ENCODE peak calls at places on chromosomes 4 and X, in nine cellular contexts. U is astrocyte of the spinal cord; B is iPS-NIHi11; F is GM12864; J is NCI-H2029; G is stimulated activated CD4-positive, alpha-beta T cell treated with anti-CD3 and anti-CD28 coated beads, Interleukin-1b, Interleukin-23, amount 100 ng/mL, for 1 hour; N is DMS153; O is C1 segment of cervical spinal cord; W is suprapubic skin. X is an unnamed sample.

GRCh38 chr4:117641519-117641918 is 392.8 kb upstream of the NDST3 start:
- DNase-seq in J (no peak), F (no peak), W (no peak), U (no peak), O (no peak), N (no peak), G (no peak), B (no peak), X (no peak)

GRCh38 chr4:65546882-65547281 is 123.4 kb downstream of the EPHA5 start:
- DNase-seq in G (no peak), U (no peak), F (no peak), W (no peak), N (no peak), O (no peak), B (no peak), J (no peak), X (no peak)

GRCh38 chr4:122898370-122899150 is 23.8 kb downstream of the NUDT6 start:
- DNase-seq in F (no peak), N (no peak), O (no peak), U (peak; percentile 93), B (peak; percentile 21), G (no peak), J (no peak), W (no peak), X (no peak)

GRCh38 chr4:174066806-174067205 is 216.7 kb downstream of the FBXO8 start:
- DNase-seq in F (no peak), J (no peak), G (no peak), U (no peak), N (no peak), B (no peak), O (no peak), W (no peak), X (no peak)

GRCh38 chrX:9064694-9065093 is 30.8 kb upstream of the FAM9B start:
- DNase-seq in W (no peak), B (no peak), N (no peak), U (no peak), O (no peak), F (no peak), G (no peak), J (no peak), X (no peak)

GRCh38 chrX:38692961-38693360 is 108.3 kb upstream of the MID1IP1 start:
- DNase-seq in B (no peak), G (no peak), W (no peak), N (no peak), F (no peak), U (no peak), J (no peak), O (no peak), X (no peak)

GRCh38 chr4:176499518-176499917 is 179.8 kb downstream of the SPCS3 start:
- DNase-seq in G (no peak), O (no peak), N (no peak), W (no peak), J (no peak), U (peak; percentile 59), B (no peak), F (no peak), X (no peak)

GRCh38 chrX:131792789-131793462 is 230.2 kb upstream of the STK26 start:
- DNase-seq in W (no peak), N (no peak), U (peak; percentile 93), B (peak; percentile 9), O (no peak), J (no peak), F (no peak), G (no peak), X (no peak)

GRCh38 chrX:2784026-2784425 is 32.2 kb downstream of the XG start:
- DNase-seq in B (no peak), J (no peak), O (no peak), W (no peak), U (no peak), N (no peak), G (no peak), F (no peak), X (no peak)

GRCh38 chr4:134201216-134202098 is at the start of gene PABPC4L:
- DNase-seq in O (no peak), G (no peak), J (no peak), B (peak; percentile 76), U (peak; percentile 77), W (no peak), N (no peak), F (no peak), X (peak; percentile 86)

GRCh38 chrX:137915466-137915865 is 349.5 kb downstream of the ZIC3 start:
- DNase-seq in U (no peak), B (no peak), W (no peak), J (no peak), G (no peak), N (no peak), F (no peak), O (no peak), X (no peak)

GRCh38 chrX:149006235-149006634 is 498.9 kb downstream of the IDS start:
- DNase-seq in W (no peak), O (no peak), J (no peak), F (no peak), B (no peak), N (no peak), U (no peak), G (no peak), X (no peak)

GRCh38 chr4:22237155-22237751 is 278.6 kb downstream of the ADGRA3 start:
- DNase-seq in O (no peak), J (no peak), U (no peak), B (peak; percentile 83), W (no peak), F (no peak), G (no peak), N (peak; percentile 60), X (no peak)

GRCh38 chr4:63430105-63430504 is 979.1 kb downstream of the TECRL start:
- DNase-seq in U (no peak), G (no peak), F (no peak), N (no peak), J (no peak), O (no peak), B (no peak), W (no peak), X (no peak)

GRCh38 chrX:30948626-30949025 is 59.6 kb upstream of the TAB3 start:
- DNase-seq in O (no peak), B (no peak), N (no peak), G (no peak), W (no peak), U (no peak), J (no peak), F (no peak), X (no peak)

GRCh38 chr4:4386736-4387392 is at the start of gene NSG1:
- DNase-seq in B (peak; percentile 73), W (no peak), U (peak; percentile 9), N (no peak), G (no peak), J (no peak), F (no peak), O (no peak), X (no peak)

GRCh38 chr4:793941-794621 is 31.8 kb downstream of the CPLX1 start:
- DNase-seq in O (no peak), W (no peak), F (no peak), J (no peak), U (no peak), G (no peak), N (no peak), B (no peak), X (no peak)

GRCh38 chr4:30429813-30430466 is 290.2 kb upstream of the PCDH7 start:
- DNase-seq in G (no peak), N (no peak), J (no peak), F (no peak), U (peak; percentile 89), B (no peak), W (no peak), O (no peak), X (no peak)

GRCh38 chrX:72461766-72462165 is 110.9 kb downstream of the HDAC8 start:
- DNase-seq in N (no peak), G (no peak), B (no peak), W (no peak), U (no peak), F (no peak), O (no peak), J (no peak), X (no peak)

GRCh38 chr4:95674451-95675095 is 125.8 kb upstream of the UNC5C start:
- DNase-seq in G (no peak), O (no peak), N (no peak), F (no peak), W (no peak), J (no peak), B (no peak), U (no peak), X (no peak)

GRCh38 chrX:48911407-48912182 is at the start of gene SLC35A2:
- DNase-seq in O (peak; percentile 23), F (no peak), J (peak; percentile 71), N (peak; percentile 69), W (peak; percentile 83), G (peak; percentile 65), B (peak; percentile 73), U (peak; percentile 68), X (peak; percentile 92)

GRCh38 chr4:75672461-75673026 is 667 bp downstream of the G3BP2 start:
- DNase-seq in J (peak; percentile 56), U (peak; percentile 45), O (peak; percentile 60), W (peak; percentile 81), N (no peak), G (peak; percentile 71), B (peak; percentile 47), F (peak; percentile 44), X (peak; percentile 92)

GRCh38 chr4:1058198-1058996 is 47.0 kb downstream of the FGFRL1 start:
- DNase-seq in O (no peak), G (no peak), B (no peak), U (no peak), N (no peak), W (peak; percentile 69), F (no peak), J (no peak), X (no peak)

GRCh38 chr4:142743071-142743825 is 102.9 kb downstream of the INPP4B start:
- DNase-seq in J (no peak), G (no peak), F (no peak), N (no peak), U (peak; percentile 42), O (no peak), B (no peak), W (no peak), X (no peak)

GRCh38 chr4:155582031-155582430 is 84.6 kb upstream of the GUCY1A1 start:
- DNase-seq in U (no peak), N (no peak), F (no peak), W (no peak), J (no peak), G (no peak), B (no peak), O (no peak), X (no peak)

GRCh38 chrX:2710041-2710471 is 19.0 kb downstream of the CD99 start:
- DNase-seq in J (no peak), O (no peak), W (peak; percentile 84), F (no peak), G (no peak), N (no peak), B (no peak), U (peak; percentile 88), X (no peak)

GRCh38 chr4:180926277-180926676 is 1316.9 kb upstream of the TENM3 start:
- DNase-seq in J (no peak), N (no peak), B (peak; percentile 17), U (no peak), F (no peak), W (no peak), O (no peak), G (no peak), X (no peak)

GRCh38 chr4:90190510-90190909 is 63.3 kb downstream of the CCSER1 start:
- DNase-seq in B (no peak), U (no peak), N (no peak), W (no peak), G (no peak), F (no peak), O (no peak), J (no peak), X (no peak)

GRCh38 chrX:105323951-105324350 is 103.5 kb upstream of the TEX13A start:
- DNase-seq in O (no peak), W (no peak), U (peak; percentile 66), G (no peak), F (no peak), N (no peak), B (peak; percentile 5), J (no peak), X (no peak)

GRCh38 chr4:89108068-89108467 is 3.3 kb upstream of the TIGD2 start:
- DNase-seq in G (no peak), O (no peak), J (peak; percentile 4), B (no peak), W (no peak), U (no peak), F (no peak), N (no peak), X (no peak)

X was measured in mesenteric fat pad.